ENCODE peak calls at places on chromosomes 12 and 14, in seven cellular contexts. B is heart left ventricle; D is amniotic epithelial cell; F is A549; N is foreskin fibroblast; A is NCI-H1092; L is activated T-helper 9 cell treated with anti-CD3 and anti-CD28 coated beads, Interleukin-2, amount 50 U/mL, for 16 hours. I is an unnamed sample.

GRCh38 chr12:109739747-109740693 is 26.4 kb downstream of the FAM222A start:
- DNase-seq in N (no peak), L (no peak), B (no peak), A (no peak), D (no peak), F (no peak), I (no peak)

GRCh38 chr14:73613046-73613383 is 698 bp downstream of the ACOT6 start:
- DNase-seq in A (no peak), D (no peak), F (no peak), N (no peak), B (no peak), L (no peak), I (no peak)

GRCh38 chr14:52922656-52923055 is 28.2 kb downstream of the FERMT2 start:
- DNase-seq in D (peak; percentile 80), F (no peak), N (no peak), L (no peak), A (no peak), B (no peak), I (no peak)

GRCh38 chr12:9130244-9130643 is 14.5 kb upstream of the A2M start:
- DNase-seq in N (no peak), F (no peak), D (no peak), B (no peak), A (no peak), L (no peak), I (no peak)

GRCh38 chr14:67186789-67187188 is 2.5 kb upstream of the GARIN2 start:
- DNase-seq in D (peak; percentile 33), N (no peak), A (no peak), B (no peak), F (no peak), L (no peak), I (no peak)

GRCh38 chr12:71636704-71637115 is 26.9 kb downstream of the ZFC3H1 start:
- DNase-seq in B (no peak), N (peak; percentile 23), D (peak; percentile 76), A (peak; percentile 36), L (no peak), F (peak; percentile 36), I (peak; percentile 39)

GRCh38 chr12:55728185-55728931 is 451 bp downstream of the CD63 start:
- DNase-seq in L (no peak), D (peak; percentile 62), N (no peak), F (peak; percentile 39), B (peak; percentile 90), A (no peak), I (no peak)

GRCh38 chr12:53989227-53990113 is 4.5 kb downstream of the HOXC10 start:
- DNase-seq in F (peak; percentile 69), A (peak; percentile 54), N (peak; percentile 82), D (peak; percentile 42), L (no peak), B (no peak), I (no peak)

GRCh38 chr12:104865080-104865479 is 93.0 kb downstream of the SLC41A2 start:
- DNase-seq in A (no peak), L (no peak), N (no peak), B (no peak), F (no peak), D (no peak), I (no peak)

GRCh38 chr14:75578099-75578785 is at the start of gene FLVCR2:
- DNase-seq in L (peak; percentile 53), A (no peak), B (peak; percentile 86), N (peak; percentile 80), D (peak; percentile 81), F (peak; percentile 81), I (peak; percentile 25)

GRCh38 chr14:105431256-105431655 is 11.6 kb downstream of the MTA1 start:
- DNase-seq in D (no peak), A (no peak), L (no peak), F (no peak), B (no peak), N (no peak), I (no peak)

GRCh38 chr14:68924392-68925158 is 54.5 kb downstream of the ACTN1 start:
- DNase-seq in A (no peak), B (peak; percentile 60), D (no peak), N (no peak), F (no peak), L (no peak), I (no peak)

GRCh38 chr14:65356327-65356836 is 56.1 kb upstream of the FUT8 start:
- DNase-seq in D (peak; percentile 32), A (no peak), B (no peak), F (peak; percentile 41), L (no peak), N (peak; percentile 80), I (no peak)

I was measured in LNCaP clone FGC.